ENCODE peak calls at places on chromosomes 3 and 15, in six cellular contexts. N is neural progenitor cell, W is PC-9, X is GM23248, D is H9, Y is IMR-90. P is an unnamed sample.

GRCh38 chr3:149339931-149340309 is 6.5 kb upstream of the TM4SF18 start:
- DNase-seq in N (no peak), D (peak), Y (peak), W (peak), X (peak), P (peak)

GRCh38 chr15:40958146-40958545 is 4.9 kb downstream of the CHAC1 start:
- DNase-seq in W (no peak), X (no peak), Y (no peak), D (no peak), N (no peak), P (no peak)

GRCh38 chr3:191775451-191776233 is 314.7 kb downstream of the PYDC2 start:
- DNase-seq in N (no peak), X (peak), Y (no peak), W (peak), D (no peak), P (peak)

GRCh38 chr3:26193558-26193957 is 403.7 kb downstream of the OXSM start:
- DNase-seq in N (no peak), X (no peak), D (no peak), Y (no peak), W (no peak), P (no peak)

GRCh38 chr3:124384527-124384926 is 345.7 kb upstream of the UMPS start:
- DNase-seq in X (no peak), W (no peak), D (no peak), Y (no peak), N (no peak), P (no peak)

GRCh38 chr15:58165661-58166060 is 27.5 kb downstream of the AQP9 start:
- DNase-seq in Y (peak), X (peak), W (no peak), N (no peak), D (no peak), P (peak)

GRCh38 chr15:43545426-43545825 is 28.0 kb downstream of the MAP1A start:
- DNase-seq in Y (no peak), D (no peak), N (no peak), W (no peak), X (no peak), P (no peak)

GRCh38 chr3:154060606-154061380 is 60.4 kb upstream of the ARHGEF26 start:
- DNase-seq in N (no peak), Y (peak), X (peak), D (peak), W (no peak), P (peak)

GRCh38 chr3:11818033-11818432 is 28.7 kb downstream of the TAMM41 start:
- DNase-seq in X (peak), D (no peak), N (no peak), Y (peak), W (no peak), P (peak)

GRCh38 chr3:50316657-50317242 is 5.8 kb downstream of the HYAL2 start:
- DNase-seq in N (no peak), W (peak), X (no peak), Y (peak), D (peak), P (peak)

GRCh38 chr15:60574801-60575631 is 96.1 kb upstream of the ICE2 start:
- DNase-seq in Y (peak), X (no peak), N (no peak), D (no peak), W (no peak), P (no peak)

GRCh38 chr3:105611304-105612192 is 244.8 kb downstream of the ALCAM start:
- DNase-seq in W (peak), N (no peak), Y (no peak), X (no peak), D (no peak), P (no peak)

GRCh38 chr3:157101470-157101869 is 58.5 kb downstream of the CCNL1 start:
- DNase-seq in N (no peak), X (no peak), W (peak), Y (no peak), D (no peak), P (no peak)

GRCh38 chr3:141212555-141212954 is 19.1 kb upstream of the PXYLP1 start:
- DNase-seq in N (no peak), X (no peak), D (no peak), Y (no peak), W (no peak), P (no peak)

GRCh38 chr3:183180105-183180763 is 17.7 kb upstream of the LAMP3 start:
- DNase-seq in N (peak), X (peak), W (no peak), Y (no peak), D (no peak), P (no peak)

GRCh38 chr3:177813322-177813721 is 616.0 kb upstream of the TBL1XR1 start:
- DNase-seq in D (no peak), W (peak), N (no peak), Y (peak), X (no peak), P (peak)

GRCh38 chr15:87681054-87681453 is 575.5 kb downstream of the NTRK3 start:
- DNase-seq in N (no peak), Y (no peak), X (no peak), D (no peak), W (no peak), P (no peak)

GRCh38 chr15:88697276-88697675 is 58.5 kb downstream of the ISG20 start:
- DNase-seq in W (no peak), N (no peak), X (no peak), Y (no peak), D (no peak), P (no peak)

GRCh38 chr3:81910244-81910852 is 148.9 kb upstream of the GBE1 start:
- DNase-seq in X (peak), D (no peak), Y (peak), N (peak), W (no peak), P (peak)

GRCh38 chr3:59266551-59266950 is 216.7 kb upstream of the CFAP20DC start:
- DNase-seq in X (peak), N (no peak), D (no peak), W (no peak), Y (peak), P (peak)
- H3K4me2 ChIP-seq in X (no peak), N (no peak), D (no peak), W (no peak), Y (no peak), P (no peak)

DNA sequence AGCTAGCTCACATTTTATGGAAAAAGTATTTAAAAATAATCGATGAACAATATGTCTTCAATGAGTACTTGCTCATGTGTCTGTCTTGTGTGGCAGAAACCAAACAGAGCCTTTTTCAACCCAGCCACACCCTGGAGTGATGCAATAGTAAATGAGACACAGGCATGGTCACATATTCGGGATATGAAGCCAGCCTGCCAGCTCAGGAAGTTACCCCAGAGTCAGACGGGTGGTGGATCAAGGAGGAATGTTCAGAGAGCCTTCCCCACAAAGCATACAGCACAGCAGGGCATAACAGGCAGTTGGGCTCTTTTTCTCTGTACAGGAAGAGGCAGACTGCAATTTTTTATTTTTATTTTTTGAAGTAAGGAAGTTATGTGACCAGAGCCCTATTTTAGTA is 27.3 kb downstream of the LARP6 start:
- DNase-seq in D (no peak), X (peak), W (peak), Y (peak), N (no peak), P (peak)
- H3K4me2 ChIP-seq in D (no peak), X (peak), W (peak), Y (no peak), N (no peak), P (peak)

DNA sequence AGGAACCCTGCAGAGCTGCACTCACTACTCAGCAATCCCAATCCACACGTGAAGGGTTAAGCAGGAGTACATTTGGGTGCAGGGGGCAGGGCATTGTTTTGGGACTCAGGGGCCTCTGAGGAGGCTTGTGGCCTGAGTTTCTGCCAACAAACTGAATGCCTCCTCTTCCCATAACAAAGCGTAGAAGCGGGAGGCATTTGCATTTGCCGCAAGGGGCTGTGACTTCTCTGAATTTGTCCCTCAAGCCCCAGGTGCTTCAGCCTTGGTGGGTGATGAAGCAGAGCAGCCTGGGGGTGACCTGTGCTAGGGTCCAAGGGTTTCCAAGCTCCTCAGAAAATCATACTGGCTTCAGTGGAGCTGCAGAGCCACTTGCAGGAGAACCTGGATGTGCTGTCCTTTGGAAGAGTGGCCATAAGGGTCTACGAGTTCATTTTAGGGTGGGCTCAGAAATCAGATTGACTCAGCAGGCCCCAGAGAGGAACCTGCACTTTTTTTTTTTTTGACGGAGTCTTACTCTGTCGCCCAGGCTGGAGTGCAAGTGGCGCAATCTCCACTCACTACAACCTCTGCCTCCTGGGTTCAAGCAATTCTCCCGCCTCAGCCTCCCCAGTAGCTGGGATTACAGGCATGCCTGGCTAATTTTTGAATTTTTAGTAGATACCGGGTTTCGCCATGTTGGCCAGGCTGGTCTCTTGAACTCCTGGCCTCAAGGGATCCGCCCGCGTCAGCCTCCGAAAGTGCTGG is 1.4 kb upstream of the RPSA start:
- DNase-seq in Y (no peak), W (no peak), N (no peak), D (peak), X (no peak), P (no peak)
- H3K4me2 ChIP-seq in Y (no peak), W (peak), N (no peak), D (no peak), X (no peak), P (no peak)

GRCh38 chr3:159616234-159616825 is 372.3 kb upstream of the IL12A start:
- DNase-seq in X (peak), D (peak), N (peak), W (peak), Y (peak), P (no peak)

GRCh38 chr3:159624616-159625015 is 364.0 kb upstream of the IL12A start:
- DNase-seq in X (no peak), W (no peak), N (no peak), D (no peak), Y (no peak), P (no peak)

GRCh38 chr3:159620281-159620680 is 368.4 kb upstream of the IL12A start:
- DNase-seq in N (no peak), W (no peak), X (peak), Y (no peak), D (no peak), P (peak)

GRCh38 chr3:159619341-159619885 is 369.2 kb upstream of the IL12A start:
- DNase-seq in W (peak), N (peak), Y (peak), X (peak), D (no peak), P (peak)

DNA sequence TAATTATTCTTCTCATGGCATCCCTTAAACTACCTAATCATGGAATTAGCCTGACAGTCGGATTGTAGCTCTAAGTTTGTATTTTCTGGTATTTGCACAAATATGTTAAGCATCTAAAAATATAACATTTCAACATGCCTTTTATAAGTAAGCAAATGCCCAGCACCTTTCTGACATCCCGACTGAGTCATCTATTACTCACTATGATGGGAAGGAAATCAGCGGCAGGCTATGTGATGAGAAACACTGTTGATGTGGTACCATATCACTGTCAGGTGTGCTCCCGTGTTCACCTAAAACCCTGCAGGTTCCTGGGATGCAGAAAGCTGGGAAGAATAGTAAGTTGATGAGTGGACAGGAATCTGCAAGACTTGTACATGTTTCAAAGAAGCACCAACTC is 367.8 kb upstream of the IL12A start:
- DNase-seq in N (no peak), D (no peak), W (peak), X (peak), Y (peak), P (peak)
- H3K4me2 ChIP-seq in N (no peak), D (no peak), W (peak), X (peak), Y (peak), P (peak)

GRCh38 chr15:45276851-45277250 is 24.8 kb downstream of the SLC28A2 start:
- DNase-seq in N (peak), Y (peak), D (no peak), W (no peak), X (peak), P (peak)
- H3K4me2 ChIP-seq in N (no peak), Y (no peak), D (no peak), W (no peak), X (no peak), P (no peak)

DNA sequence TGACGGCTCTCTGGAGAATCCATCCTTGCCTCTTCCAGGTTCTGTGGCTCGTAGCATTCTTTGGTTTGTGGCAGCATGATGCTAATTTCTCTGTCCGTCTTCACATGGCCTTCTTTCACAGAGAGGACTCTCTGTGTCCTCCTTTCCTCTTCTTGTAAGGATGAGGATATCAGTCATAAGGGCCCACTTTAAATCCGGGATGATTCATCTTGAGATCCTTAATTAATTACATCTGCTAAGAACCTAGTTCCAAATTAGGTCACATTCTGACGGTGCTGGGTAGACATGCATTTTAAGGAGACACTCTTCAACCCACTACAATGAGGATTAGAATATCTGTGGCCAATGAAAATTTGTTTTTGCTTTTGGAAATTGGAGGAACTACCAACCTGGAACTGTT is 15.7 kb upstream of the GXYLT2 start:
- DNase-seq in D (no peak), X (peak), N (no peak), Y (peak), W (no peak), P (peak)
- H3K4me2 ChIP-seq in D (no peak), X (peak), N (no peak), Y (no peak), W (no peak), P (peak)

GRCh38 chr3:186059192-186059591 is 49.7 kb downstream of the ETV5 start:
- DNase-seq in N (no peak), X (no peak), D (no peak), Y (no peak), W (no peak), P (no peak)
- H3K4me2 ChIP-seq in N (no peak), X (no peak), D (no peak), Y (no peak), W (no peak), P (no peak)

GRCh38 chr3:132595036-132595435 is 2.0 kb upstream of the ACKR4 start:
- DNase-seq in Y (peak), D (peak), W (no peak), X (peak), N (peak), P (peak)

GRCh38 chr3:132598181-132598580 is 1.1 kb downstream of the ACKR4 start:
- DNase-seq in X (peak), N (no peak), D (no peak), Y (no peak), W (no peak), P (no peak)

GRCh38 chr3:132596326-132596725 is 744 bp upstream of the ACKR4 start:
- DNase-seq in X (no peak), W (no peak), D (no peak), Y (no peak), N (no peak), P (no peak)

GRCh38 chr3:132597660-132598059 is 590 bp downstream of the ACKR4 start:
- DNase-seq in D (no peak), W (no peak), X (no peak), N (no peak), Y (no peak), P (no peak)

GRCh38 chr3:132596816-132597433 is at the start of gene ACKR4:
- DNase-seq in X (peak), Y (no peak), D (no peak), N (no peak), W (no peak), P (no peak)
- H3K4me2 ChIP-seq in X (peak), Y (peak), D (no peak), N (no peak), W (no peak), P (no peak)